ENCODE peak calls at places on chromosomes 6 and 20, in five cellular contexts. S, D, B, E and J are unnamed samples.

GRCh38 chr6:116405147-116405546 is 34.4 kb downstream of the DSE start:
- DNase-seq in S (no peak), D (no peak), B (no peak), E (no peak), J (peak; percentile 7)

GRCh38 chr6:144331610-144332009 is 46.5 kb downstream of the UTRN start:
- DNase-seq in S (no peak), D (peak; percentile 13), B (no peak), E (no peak), J (peak; percentile 46)

GRCh38 chr20:19583532-19584175 is 174.4 kb upstream of the RIN2 start:
- DNase-seq in S (peak; percentile 13), D (peak; percentile 61), B (peak; percentile 37), E (peak; percentile 84), J (peak; percentile 80)

GRCh38 chr6:43627008-43627825 is 1.8 kb downstream of the GTPBP2 start:
- DNase-seq in S (peak; percentile 78), D (peak; percentile 70), B (peak; percentile 62), E (peak; percentile 69), J (peak; percentile 89)

GRCh38 chr6:28402197-28402596 is 2.6 kb upstream of the ZSCAN12 start:
- DNase-seq in S (no peak), D (no peak), B (no peak), E (no peak), J (no peak)

GRCh38 chr20:24027229-24027628 is 38.6 kb upstream of the GGTLC1 start:
- DNase-seq in S (no peak), D (no peak), B (peak; percentile 33), E (peak; percentile 64), J (peak; percentile 76)

GRCh38 chr6:26607434-26608230 is 10.9 kb downstream of the ABT1 start:
- DNase-seq in S (peak; percentile 48), D (peak; percentile 54), B (no peak), E (no peak), J (peak; percentile 71)

GRCh38 chr6:35919085-35919826 is 1.6 kb downstream of the SRPK1 start:
- DNase-seq in S (no peak), D (peak; percentile 23), B (no peak), E (no peak), J (peak; percentile 32)

GRCh38 chr6:142612956-142613355 is 311.1 kb downstream of the ADGRG6 start:
- DNase-seq in S (no peak), D (no peak), B (no peak), E (no peak), J (no peak)

GRCh38 chr20:57223648-57224489 is 42.6 kb downstream of the BMP7 start:
- DNase-seq in S (no peak), D (no peak), B (no peak), E (peak; percentile 79), J (peak; percentile 12)

GRCh38 chr6:143337201-143337949 is 113.1 kb downstream of the ADAT2 start:
- DNase-seq in S (peak; percentile 18), D (peak; percentile 37), B (no peak), E (peak; percentile 51), J (peak; percentile 55)

GRCh38 chr6:2695464-2696095 is 55.1 kb downstream of the MYLK4 start:
- DNase-seq in S (peak; percentile 36), D (peak; percentile 10), B (no peak), E (no peak), J (peak; percentile 28)

GRCh38 chr6:46098678-46099077 is 31.1 kb upstream of the ENPP4 start:
- DNase-seq in S (peak; percentile 51), D (no peak), B (peak; percentile 69), E (peak; percentile 58), J (no peak)

GRCh38 chr6:46095251-46095650 is 34.5 kb upstream of the ENPP4 start:
- DNase-seq in S (no peak), D (no peak), B (no peak), E (no peak), J (no peak)

GRCh38 chr6:46099952-46100351 is 29.8 kb upstream of the ENPP4 start:
- DNase-seq in S (no peak), D (no peak), B (no peak), E (no peak), J (no peak)

GRCh38 chr6:46102123-46102522 is 27.7 kb upstream of the ENPP4 start:
- DNase-seq in S (no peak), D (no peak), B (no peak), E (no peak), J (no peak)

DNA sequence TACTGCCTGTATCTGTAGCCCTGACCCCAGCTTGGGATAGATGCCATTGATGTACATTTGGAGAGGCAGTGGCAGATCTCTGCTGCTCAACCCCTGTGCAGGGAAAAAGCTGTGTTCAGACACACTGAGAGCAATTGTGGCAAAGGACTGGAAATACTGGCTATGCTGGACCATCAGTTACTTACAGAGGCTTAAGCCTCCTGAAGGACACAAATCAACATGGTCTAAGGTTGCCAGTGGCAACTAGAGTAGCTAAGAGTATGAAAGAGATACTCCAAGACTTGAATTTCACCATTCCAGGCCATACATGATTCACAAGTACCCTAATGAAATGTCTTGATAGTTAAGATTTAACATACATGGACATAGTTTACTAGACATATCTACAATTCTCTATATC is 32.4 kb upstream of the ENPP4 start:
- DNase-seq in S (no peak), D (no peak), B (no peak), E (no peak), J (no peak)
- TF ChIP-seq CTCF in S (no peak), D (no peak), B (no peak), E (no peak), J (no peak)

GRCh38 chr6:130211697-130212096 is 11.1 kb downstream of the SAMD3 start:
- DNase-seq in S (no peak), D (no peak), B (no peak), E (no peak), J (no peak)

GRCh38 chr6:130207979-130208649 is 14.6 kb downstream of the SAMD3 start:
- DNase-seq in S (no peak), D (no peak), B (no peak), E (no peak), J (no peak)

GRCh38 chr6:130215526-130215925 is 7.2 kb downstream of the SAMD3 start:
- DNase-seq in S (no peak), D (no peak), B (no peak), E (no peak), J (no peak)

GRCh38 chr6:130216630-130217029 is 6.1 kb downstream of the SAMD3 start:
- DNase-seq in S (no peak), D (no peak), B (no peak), E (no peak), J (no peak)

DNA sequence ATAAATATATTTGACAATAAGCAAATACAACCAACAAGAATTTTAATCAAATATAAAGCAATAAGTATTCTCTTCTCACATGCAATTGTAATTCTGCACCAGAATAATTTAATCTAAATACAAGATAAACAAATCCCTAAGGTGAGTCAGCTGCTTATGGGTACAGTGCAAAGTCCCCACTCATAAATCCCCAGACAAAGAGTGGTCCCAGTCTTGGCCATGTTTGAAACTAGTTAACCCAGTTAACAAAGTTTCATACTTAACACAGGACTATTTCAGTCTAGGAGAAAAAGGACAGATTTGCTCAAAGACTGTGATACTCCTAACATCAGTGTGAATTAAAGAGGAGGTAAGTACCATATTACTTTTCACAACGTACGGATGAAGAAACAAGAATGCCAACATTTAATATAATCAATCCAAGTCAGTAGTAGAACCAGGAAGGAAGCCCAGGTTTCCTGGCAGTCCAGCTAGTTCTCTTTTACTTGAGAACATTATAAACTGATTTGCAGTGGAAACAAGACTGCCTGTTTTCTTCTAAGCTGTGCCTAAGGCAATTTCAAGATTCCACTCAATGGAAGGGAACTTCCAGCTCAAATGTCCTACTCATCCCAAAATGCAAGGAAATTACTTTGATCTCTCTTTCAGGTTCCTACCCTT is 10.4 kb downstream of the SAMD3 start:
- DNase-seq in S (no peak), D (no peak), B (no peak), E (no peak), J (no peak)
- H3K4me3 ChIP-seq in S (no peak overlapping the region), D (no peak overlapping the region), B (no peak overlapping the region), E (no peak overlapping the region), J (no peak overlapping the region)

DNA sequence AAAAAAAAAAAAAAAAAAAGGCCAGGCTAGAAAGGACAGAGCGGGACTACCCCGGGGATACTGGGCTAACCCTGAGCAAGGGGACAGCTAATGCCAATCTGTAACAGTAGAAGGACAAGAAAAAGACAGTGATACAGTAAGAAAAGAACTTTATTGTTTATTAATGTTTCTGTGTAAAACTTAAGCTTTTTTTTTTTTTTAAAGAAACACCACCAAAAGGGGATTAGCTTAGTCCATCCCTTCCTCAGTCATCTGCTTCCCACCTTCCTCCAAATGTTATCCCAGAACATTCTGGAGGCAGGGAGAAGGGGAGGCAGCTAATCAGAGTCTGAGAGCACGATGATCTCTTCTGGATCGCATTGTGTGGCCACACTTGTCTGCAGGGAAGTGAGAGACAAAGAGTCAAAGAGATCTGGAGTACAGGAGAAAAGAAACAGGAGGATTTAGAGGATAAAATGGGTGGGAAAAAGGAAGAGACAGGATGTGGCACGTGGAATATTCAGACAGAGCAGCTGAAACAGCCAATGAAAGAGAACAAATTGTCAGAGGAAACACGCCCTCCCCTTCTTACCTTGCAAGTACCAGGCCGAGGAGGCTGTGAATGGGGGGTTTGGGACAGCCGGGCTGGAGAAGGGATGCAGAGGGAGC is 1.0 kb upstream of the ZBTB22 start:
- DNase-seq in S (no peak), D (no peak), B (no peak), E (no peak), J (no peak)
- H3K4me1 ChIP-seq in S (peaks cover 67% of the 10 kb centered on the region), D (peaks cover 42% of the 10 kb centered on the region), B (peaks cover 56% of the 10 kb centered on the region), E (peaks cover 52% of the 10 kb centered on the region), J (peaks cover 8% of the 10 kb centered on the region)

GRCh38 chr6:88895911-88896310 is 67.5 kb downstream of the RNGTT start:
- DNase-seq in S (no peak), D (no peak), B (no peak), E (no peak), J (no peak)

GRCh38 chr6:88899569-88900316 is 63.7 kb downstream of the RNGTT start:
- DNase-seq in S (no peak), D (no peak), B (no peak), E (no peak), J (no peak)
- TF ChIP-seq CTCF in S (peak; percentile 55), D (no peak), B (no peak), E (no peak), J (peak; percentile 31)

DNA sequence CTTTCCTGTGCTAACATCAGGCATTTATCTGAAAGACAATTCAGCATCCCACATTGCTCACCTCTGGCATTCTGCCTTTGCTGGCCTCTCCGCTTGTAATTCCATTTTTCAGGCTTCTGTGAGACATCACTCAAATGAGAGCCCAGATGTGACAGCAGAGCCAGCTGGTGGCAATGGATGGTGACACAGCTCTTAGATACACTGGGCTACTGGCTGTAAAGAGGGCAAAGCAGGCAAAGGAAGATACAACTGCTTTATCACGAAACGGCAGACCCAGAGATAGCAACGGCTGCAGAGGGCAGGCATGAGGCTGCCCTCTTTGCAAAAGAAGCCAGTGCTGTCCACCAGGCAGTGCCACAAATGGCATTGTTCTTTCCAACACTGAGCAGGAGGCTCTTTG is 329.8 kb downstream of the KIF16B start:
- DNase-seq in S (no peak), D (no peak), B (no peak), E (no peak), J (no peak)
- H3K4me3 ChIP-seq in S (no peak overlapping the region), D (no peak overlapping the region), B (no peak overlapping the region), E (no peak overlapping the region), J (no peak overlapping the region)

GRCh38 chr6:125765944-125766343 is 16.5 kb downstream of the HEY2 start:
- DNase-seq in S (no peak), D (no peak), B (no peak), E (no peak), J (no peak)
- H3K4me1 ChIP-seq in S (no peaks in the 10 kb centered on the region), D (no peaks in the 10 kb centered on the region), B (no peaks in the 10 kb centered on the region), E (no peaks in the 10 kb centered on the region), J (peaks cover 21% of the 10 kb centered on the region)